ENCODE peak calls at places on chromosome 19, in four cellular contexts. D is heart left ventricle, E is astrocyte, Y is uterus. X is an unnamed sample.

GRCh38 chr19:6090634-6091033 is 19.7 kb downstream of the RFX2 start:
- DNase-seq in Y (no peak), D (no peak), E (no peak), X (no peak)

GRCh38 chr19:1690570-1691307 is 38.3 kb upstream of the TCF3 start:
- DNase-seq in E (no peak), D (no peak), Y (no peak), X (peak; percentile 61)

GRCh38 chr19:1863638-1864479 is 480 bp upstream of the KLF16 start:
- DNase-seq in D (peak; percentile 93), Y (peak; percentile 80), E (peak; percentile 74), X (peak; percentile 95)

GRCh38 chr19:9848060-9848459 is 12.9 kb downstream of the PIN1 start:
- DNase-seq in Y (no peak), E (no peak), D (no peak), X (no peak)

GRCh38 chr19:19160489-19161035 is 9.5 kb downstream of the MEF2B start:
- DNase-seq in D (no peak), Y (no peak), E (no peak), X (no peak)

GRCh38 chr19:20964798-20965197 is 41.7 kb downstream of the ZNF85 start:
- DNase-seq in D (no peak), E (no peak), Y (no peak), X (no peak)

GRCh38 chr19:8611391-8611883 is 922 bp upstream of the ADAMTS10 start:
- DNase-seq in D (no peak), E (no peak), Y (peak; percentile 36), X (no peak)

GRCh38 chr19:6753178-6754031 is 13.8 kb downstream of the SH2D3A start:
- DNase-seq in D (peak; percentile 67), E (peak; percentile 39), Y (peak; percentile 84), X (peak; percentile 95)

GRCh38 chr19:18160441-18160791 is 7.5 kb downstream of the PIK3R2 start:
- DNase-seq in E (no peak), Y (no peak), D (no peak), X (no peak)

GRCh38 chr19:4140237-4140711 is 13.2 kb upstream of the CREB3L3 start:
- DNase-seq in D (no peak), E (peak; percentile 34), Y (no peak), X (peak; percentile 68)

GRCh38 chr19:5627395-5627904 is 4.6 kb downstream of the SAFB start:
- DNase-seq in Y (peak; percentile 36), D (peak; percentile 54), E (peak; percentile 26), X (peak; percentile 63)

GRCh38 chr19:17248011-17248776 is 2.5 kb upstream of the NR2F6 start:
- DNase-seq in E (no peak), Y (no peak), D (no peak), X (peak; percentile 75)

GRCh38 chr19:49492573-49493411 is 3.4 kb upstream of the RPS11 start:
- DNase-seq in E (no peak), Y (no peak), D (no peak), X (no peak)

GRCh38 chr19:1929051-1929742 is 11.8 kb upstream of the CSNK1G2 start:
- DNase-seq in D (peak; percentile 76), E (peak; percentile 22), Y (peak; percentile 67), X (peak; percentile 89)

DNA sequence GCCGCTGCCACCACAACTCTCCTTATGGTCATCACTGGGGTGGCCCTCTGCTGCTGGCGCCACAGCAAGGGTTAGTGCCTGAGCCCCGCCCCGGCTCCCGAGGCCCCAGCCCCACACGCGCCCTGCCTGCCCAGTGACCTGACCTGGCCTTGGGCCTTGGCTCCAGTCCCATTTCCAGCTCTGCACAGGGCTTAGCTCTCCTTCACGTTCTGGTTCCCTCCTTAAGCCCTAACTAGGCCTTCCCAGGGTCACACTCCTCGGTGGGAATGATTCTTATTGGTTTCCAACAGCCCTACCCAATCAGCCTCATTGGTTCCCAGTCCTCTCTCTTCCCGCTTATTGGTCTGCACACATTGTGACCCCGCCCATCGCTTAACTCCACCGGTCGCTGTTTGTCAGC is 5.8 kb downstream of the KIRREL2 start:
- DNase-seq in Y (no peak), D (no peak), E (no peak), X (no peak)
- H3K4me1 ChIP-seq in Y (no peaks in the 10 kb centered on the region), D (no peaks in the 10 kb centered on the region), E (no peaks in the 10 kb centered on the region), X (no peaks in the 10 kb centered on the region)

GRCh38 chr19:34260771-34261173 is 6.4 kb downstream of the GARRE1 start:
- DNase-seq in D (no peak), Y (no peak), E (peak; percentile 70), X (no peak)
- H3K4me1 ChIP-seq in D (peaks cover 15% of the 10 kb centered on the region), Y (no peaks in the 10 kb centered on the region), E (peaks cover 27% of the 10 kb centered on the region), X (peaks cover 12% of the 10 kb centered on the region)

GRCh38 chr19:11136400-11137101 is 19.0 kb downstream of the SPC24 start:
- DNase-seq in E (peak; percentile 31), D (no peak), Y (no peak), X (no peak)

GRCh38 chr19:11141937-11142527 is 13.6 kb downstream of the SPC24 start:
- DNase-seq in Y (no peak), E (no peak), D (no peak), X (no peak)

GRCh38 chr19:11137542-11138384 is 17.8 kb downstream of the SPC24 start:
- DNase-seq in E (peak; percentile 73), Y (peak; percentile 91), D (peak; percentile 88), X (peak; percentile 69)

GRCh38 chr19:11140896-11141295 is 14.7 kb downstream of the SPC24 start:
- DNase-seq in E (no peak), Y (no peak), D (no peak), X (no peak)

GRCh38 chr19:11138659-11139526 is 16.7 kb downstream of the SPC24 start:
- DNase-seq in E (peak; percentile 65), D (peak; percentile 83), Y (peak; percentile 89), X (peak; percentile 64)
- H3K4me1 ChIP-seq in E (peaks cover 46% of the 10 kb centered on the region), D (peaks cover 57% of the 10 kb centered on the region), Y (peaks cover 12% of the 10 kb centered on the region), X (peaks cover 28% of the 10 kb centered on the region)

DNA sequence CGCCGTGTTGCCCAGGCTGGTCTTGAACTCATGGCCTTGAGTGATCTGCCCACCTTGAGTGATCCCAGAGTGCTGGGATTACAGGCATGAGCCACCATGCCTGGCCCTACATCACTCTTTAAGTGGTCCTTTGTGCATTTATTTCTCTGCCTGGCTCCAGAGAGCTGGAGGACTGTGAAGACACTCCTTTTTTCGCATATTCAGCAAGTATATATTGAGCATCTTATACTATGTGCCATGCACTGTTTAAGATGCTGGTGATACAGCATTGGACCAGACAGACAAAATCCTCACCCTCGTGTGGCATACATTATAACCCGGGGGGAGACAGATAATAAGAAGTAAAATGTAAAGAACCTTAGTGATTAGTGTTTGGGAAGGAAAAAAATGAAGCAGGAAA is 66.8 kb upstream of the NPAS1 start:
- DNase-seq in Y (no peak), D (no peak), E (no peak), X (no peak)
- H3K4me1 ChIP-seq in Y (peaks cover 6% of the 10 kb centered on the region), D (peaks cover 12% of the 10 kb centered on the region), E (peaks cover 29% of the 10 kb centered on the region), X (peaks cover 52% of the 10 kb centered on the region)

DNA sequence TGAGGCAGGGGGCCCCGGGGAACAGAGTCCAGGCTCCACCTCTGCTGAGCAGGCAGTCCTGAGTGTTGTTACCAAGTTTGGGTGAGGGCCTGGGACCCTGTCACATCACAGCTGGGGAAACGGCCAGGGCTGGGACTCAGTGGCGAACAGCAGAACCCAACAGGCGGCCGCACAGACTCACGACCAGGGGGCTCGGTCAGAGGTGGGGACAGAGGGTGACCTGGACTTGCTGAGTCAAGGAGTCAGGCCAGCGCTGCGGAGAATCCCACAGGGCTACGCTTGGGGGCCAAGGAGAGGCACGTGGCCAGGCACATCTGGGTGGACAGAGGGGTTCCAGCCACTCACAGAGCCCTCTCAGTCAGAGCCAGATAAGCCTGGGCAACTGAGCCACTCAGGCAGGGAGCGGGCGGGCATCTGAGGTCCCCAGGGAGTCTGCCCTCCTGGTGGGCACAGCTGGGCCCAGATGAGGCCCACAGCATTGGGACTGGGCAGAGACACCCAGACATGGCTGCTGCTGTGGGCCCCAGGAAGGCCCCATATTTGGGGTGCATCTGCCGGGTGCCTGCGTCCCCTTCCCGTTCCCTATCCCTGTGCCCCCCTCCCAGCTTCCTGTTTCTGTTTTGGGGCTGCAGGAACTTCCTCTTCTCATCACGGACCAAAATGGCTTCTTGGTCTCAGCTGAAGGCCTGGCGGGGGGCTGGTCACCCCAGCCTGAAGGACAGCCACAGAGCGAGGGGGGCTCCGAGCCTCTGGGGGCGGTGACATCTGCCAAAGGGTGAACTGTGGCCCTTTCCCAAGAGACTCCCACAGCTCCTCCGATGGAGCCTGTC is 34.0 kb downstream of the CEBPA start:
- DNase-seq in E (no peak), D (no peak), Y (no peak), X (no peak)
- H3K4me1 ChIP-seq in E (no peaks in the 10 kb centered on the region), D (no peaks in the 10 kb centered on the region), Y (no peaks in the 10 kb centered on the region), X (peaks cover 5% of the 10 kb centered on the region)

GRCh38 chr19:47658431-47659383 is 49.8 kb downstream of the BICRA start:
- DNase-seq in E (peak; percentile 91), D (no peak), Y (no peak), X (no peak)
- H3K4me1 ChIP-seq in E (peaks cover 45% of the 10 kb centered on the region), D (peaks cover 21% of the 10 kb centered on the region), Y (peaks cover 13% of the 10 kb centered on the region), X (peaks cover 45% of the 10 kb centered on the region)

GRCh38 chr19:48386981-48387380 is 4.4 kb downstream of the KDELR1 start:
- DNase-seq in Y (no peak), E (no peak), D (no peak), X (no peak)
- H3K4me1 ChIP-seq in Y (no peaks in the 10 kb centered on the region), E (peaks cover 5% of the 10 kb centered on the region), D (no peaks in the 10 kb centered on the region), X (no peaks in the 10 kb centered on the region)

GRCh38 chr19:42150353-42150752 is 18.1 kb upstream of the POU2F2 start:
- DNase-seq in Y (no peak), D (no peak), E (no peak), X (no peak)
- H3K4me1 ChIP-seq in Y (no peaks in the 10 kb centered on the region), D (no peaks in the 10 kb centered on the region), E (no peaks in the 10 kb centered on the region), X (no peaks in the 10 kb centered on the region)